ENCODE peak calls at places on chromosomes 13 and 19, in six cellular contexts. H is GM12878, F is HEK293T, T is K562, K is HepG2, A is A549. X is an unnamed sample.

GRCh38 chr13:99558570-99559180 is 57.4 kb downstream of the TM9SF2 start:
- DNase-seq in H (no peak), F (no peak), T (no peak), K (peak; percentile 54), A (no peak), X (peak; percentile 61)

GRCh38 chr19:24051516-24051915 is 35.5 kb upstream of the ZNF254 start:
- DNase-seq in H (no peak), F (no peak), T (no peak), K (no peak), A (no peak), X (no peak)

GRCh38 chr19:1567116-1567847 is 843 bp downstream of the MEX3D start:
- DNase-seq in H (no peak), F (no peak), T (peak; percentile 56), K (no peak), A (no peak), X (no peak)

GRCh38 chr19:2385053-2385721 is 25.1 kb downstream of the TMPRSS9 start:
- DNase-seq in H (no peak), F (peak; percentile 93), T (peak; percentile 95), K (peak; percentile 81), A (peak; percentile 81), X (peak; percentile 79)

GRCh38 chr19:12364391-12365093 is 941 bp downstream of the ZNF442 start:
- DNase-seq in H (no peak), F (peak; percentile 10), T (peak; percentile 25), K (no peak), A (no peak), X (peak; percentile 4)

GRCh38 chr19:294819-295686 is 3.9 kb upstream of the PLPP2 start:
- DNase-seq in H (no peak), F (peak; percentile 57), T (peak; percentile 79), K (no peak), A (peak; percentile 50), X (peak; percentile 12)

GRCh38 chr19:6489278-6490061 is 7.9 kb upstream of the DENND1C start:
- DNase-seq in H (peak; percentile 71), F (no peak), T (peak; percentile 4), K (no peak), A (no peak), X (no peak)

GRCh38 chr19:17211547-17212446 is 3.4 kb upstream of the USE1 start:
- DNase-seq in H (no peak), F (no peak), T (no peak), K (no peak), A (no peak), X (no peak)

GRCh38 chr19:28042516-28042915 is 1170.4 kb downstream of the UQCRFS1 start:
- DNase-seq in H (no peak), F (no peak), T (no peak), K (no peak), A (no peak), X (no peak)

GRCh38 chr13:97139704-97140103 is 82.4 kb upstream of the MBNL2 start:
- DNase-seq in H (no peak), F (no peak), T (no peak), K (no peak), A (no peak), X (no peak)

GRCh38 chr19:14614099-14614412 is 31.2 kb downstream of the CLEC17A start:
- DNase-seq in H (peak; percentile 38), F (no peak), T (no peak), K (no peak), A (no peak), X (no peak)

GRCh38 chr13:35598233-35598632 is 121.7 kb upstream of the MAB21L1 start:
- DNase-seq in H (no peak), F (no peak), T (no peak), K (no peak), A (no peak), X (no peak)

GRCh38 chr19:30516111-30516510 is 143.9 kb downstream of the ZNF536 start:
- DNase-seq in H (no peak), F (no peak), T (no peak), K (no peak), A (no peak), X (no peak)

GRCh38 chr19:48873476-48874308 is 1.5 kb downstream of the PPP1R15A start:
- DNase-seq in H (no peak), F (no peak), T (peak; percentile 90), K (no peak), A (no peak), X (no peak)

GRCh38 chr19:32373614-32374295 is 28.3 kb downstream of the ZNF507 start:
- DNase-seq in H (no peak), F (peak; percentile 15), T (peak; percentile 51), K (peak; percentile 100), A (peak; percentile 96), X (peak; percentile 100)

GRCh38 chr13:59088716-59089115 is 1075.0 kb downstream of the DIAPH3 start:
- DNase-seq in H (no peak), F (no peak), T (no peak), K (no peak), A (no peak), X (peak; percentile 78)

GRCh38 chr19:1131718-1132552 is 28.1 kb downstream of the GPX4 start:
- DNase-seq in H (peak; percentile 21), F (no peak), T (peak; percentile 40), K (no peak), A (no peak), X (peak; percentile 88)

GRCh38 chr19:41555752-41556151 is 20.2 kb upstream of the CEACAM21 start:
- DNase-seq in H (no peak), F (no peak), T (no peak), K (no peak), A (no peak), X (no peak)

GRCh38 chr19:2602391-2603181 is 99.9 kb downstream of the GNG7 start:
- DNase-seq in H (no peak), F (no peak), T (no peak), K (no peak), A (no peak), X (peak; percentile 81)

GRCh38 chr19:42270346-42271044 is 1.4 kb downstream of the CIC start:
- DNase-seq in H (no peak), F (no peak), T (no peak), K (no peak), A (no peak), X (no peak)

GRCh38 chr19:13899912-13900584 is 5.9 kb downstream of the BRME1 start:
- DNase-seq in H (no peak), F (no peak), T (no peak), K (no peak), A (no peak), X (peak; percentile 36)

GRCh38 chr13:64675256-64675892 is 2554.8 kb downstream of the PCDH9 start:
- DNase-seq in H (no peak), F (no peak), T (no peak), K (peak; percentile 32), A (peak; percentile 16), X (peak; percentile 77)

DNA sequence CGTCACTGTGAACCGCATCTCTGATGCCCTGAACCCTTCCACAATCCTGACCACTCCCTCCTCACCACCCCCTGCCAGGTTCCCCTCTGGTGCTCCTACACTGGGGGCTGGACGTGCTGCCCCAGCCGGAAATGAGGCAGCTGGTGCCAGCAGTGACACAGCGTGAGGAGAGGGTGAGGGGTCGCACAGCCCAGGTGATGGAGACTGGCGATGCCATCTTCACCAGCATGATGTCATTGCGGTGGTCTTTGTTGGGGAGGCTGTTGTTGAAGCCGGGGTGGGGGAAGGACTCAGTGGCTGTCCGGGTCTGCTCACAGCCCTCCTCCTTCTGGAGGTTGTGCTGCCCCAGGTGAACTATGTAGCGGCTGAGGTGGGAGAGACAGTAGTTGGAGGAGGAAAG is 2.5 kb downstream of the KLK11 start:
- DNase-seq in H (no peak), F (no peak), T (no peak), K (no peak), A (no peak), X (no peak)
- TF ChIP-seq BHLHE40 in H (no peak), F (no peak), T (no peak), K (no peak), A (no peak), X (no peak)

DNA sequence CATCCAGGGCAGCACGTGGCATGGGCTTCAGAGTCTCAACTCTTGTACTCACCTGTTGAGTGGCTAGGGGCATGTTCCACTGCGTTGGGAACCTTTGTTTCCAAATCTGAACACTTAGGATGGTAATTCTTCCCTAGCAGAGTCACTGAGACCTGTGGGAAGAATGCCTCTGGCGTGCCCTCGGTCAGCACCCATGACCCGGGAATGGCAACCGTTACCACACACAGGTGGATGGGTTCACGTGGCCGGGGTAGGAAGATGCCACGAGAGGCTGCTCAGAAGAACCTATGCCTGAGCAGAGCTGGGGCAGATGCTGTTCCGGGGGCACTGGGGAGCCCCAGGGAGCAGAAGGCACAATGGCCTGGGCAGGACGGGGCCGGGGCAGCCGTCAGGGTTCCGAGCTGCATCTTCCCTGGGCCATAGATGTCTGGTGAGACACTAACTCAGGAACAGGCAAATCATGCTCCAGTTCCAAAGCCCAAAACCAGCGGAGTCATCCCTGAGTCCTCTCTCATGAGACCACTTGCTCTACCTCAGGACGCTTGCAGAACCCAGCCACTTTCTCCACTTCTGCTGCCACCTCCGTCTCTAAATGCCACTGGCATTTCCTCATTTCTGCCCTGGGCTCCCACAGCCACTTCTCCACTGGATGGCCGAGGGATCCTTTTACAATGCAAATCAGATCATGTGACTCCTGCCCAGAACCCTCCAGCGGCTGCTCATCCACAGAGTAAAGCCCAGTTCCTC is 36.6 kb downstream of the FAM124A start:
- DNase-seq in H (no peak), F (no peak), T (no peak), K (no peak), A (no peak), X (no peak)
- TF ChIP-seq BHLHE40 in H (no peak), F (no peak), T (no peak), K (no peak), A (no peak), X (no peak)

DNA sequence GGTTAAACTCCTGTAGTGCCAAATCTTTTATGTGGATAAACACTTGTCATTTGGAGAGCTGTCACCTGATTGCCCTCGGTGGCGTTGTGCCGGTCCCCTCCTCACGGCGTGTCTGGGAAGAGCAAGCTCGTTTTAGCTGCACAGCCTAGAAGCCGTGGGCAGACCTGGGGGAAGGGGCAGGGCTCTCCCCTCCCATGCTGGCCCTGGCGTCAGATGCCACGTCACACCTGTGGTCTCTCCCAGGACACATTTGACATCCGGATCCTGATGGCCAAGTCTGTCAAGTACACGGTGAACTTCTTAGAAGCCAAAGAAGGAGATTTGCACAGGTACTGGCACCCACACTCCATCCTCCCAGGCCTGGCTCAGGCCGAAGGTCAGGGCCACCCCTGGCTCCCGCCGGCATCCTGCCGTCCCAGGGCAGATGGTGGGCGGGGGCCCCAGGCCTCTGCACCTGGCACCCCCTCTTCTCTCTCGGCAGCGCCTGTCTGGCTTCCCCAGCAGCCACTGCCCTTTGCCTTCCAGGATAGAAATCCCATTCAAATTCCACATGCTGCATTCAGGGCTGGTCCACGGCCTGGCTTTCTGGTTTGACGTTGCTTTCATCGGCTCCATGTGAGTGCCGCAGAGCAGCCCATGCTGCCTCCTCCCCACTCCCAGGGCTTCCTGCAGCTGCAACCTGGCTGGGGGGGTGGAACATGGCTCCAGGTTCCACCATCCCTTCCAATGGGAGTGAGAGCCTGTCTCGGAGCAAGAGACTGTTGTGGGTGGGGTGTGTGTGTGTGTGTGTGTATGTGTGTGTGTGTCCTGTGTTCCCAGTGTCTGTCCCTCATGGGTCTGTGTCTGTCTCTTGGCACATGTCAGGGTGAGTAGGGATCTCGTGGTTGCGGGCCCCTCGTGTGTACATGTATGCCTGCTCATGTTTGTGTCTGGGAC is 8.8 kb downstream of the YIPF2 start:
- DNase-seq in H (no peak), F (no peak), T (no peak), K (no peak), A (no peak), X (no peak)
- TF ChIP-seq BHLHE40 in H (no peak), F (no peak), T (no peak), K (no peak), A (no peak), X (no peak)

DNA sequence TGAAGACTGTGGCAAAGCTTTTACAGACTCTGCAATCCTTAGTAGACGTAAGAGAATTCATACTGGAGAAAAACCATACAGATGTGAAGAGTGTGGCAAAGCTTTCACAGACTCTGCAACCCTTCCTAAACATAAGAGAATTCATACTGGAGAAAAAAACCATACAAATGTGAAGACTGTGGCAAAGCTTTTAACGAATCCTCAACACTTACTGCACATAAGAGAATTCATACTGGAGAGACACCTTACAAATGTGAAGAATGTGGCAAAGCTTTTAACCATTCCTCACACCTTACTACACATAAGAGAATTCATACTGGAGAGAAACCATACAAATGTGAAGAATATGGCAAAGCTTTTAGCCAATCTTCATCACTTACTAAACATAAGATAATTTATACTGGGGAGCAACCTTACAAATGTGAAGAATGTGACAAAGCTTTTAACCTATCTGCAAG is 50.1 kb upstream of the ZNF98 start:
- DNase-seq in H (no peak), F (no peak), T (no peak), K (no peak), A (no peak), X (no peak)
- TF ChIP-seq BHLHE40 in H (no peak), F (no peak), T (no peak), K (no peak), A (no peak), X (no peak)